ENCODE peak calls at places on chromosomes 3 and 15, in eight cellular contexts. Y, K, R, G, V, S, X and L are unnamed samples.

GRCh38 chr3:37988931-37989525 is 1.6 kb upstream of the VILL start:
- DNase-seq in Y (no peak), X (no peak), S (no peak), V (no peak), G (no peak), R (no peak), K (no peak), L (no peak)

GRCh38 chr3:169552533-169552932 is 111.0 kb downstream of the MECOM start:
- DNase-seq in G (no peak), V (no peak), K (no peak), R (no peak), X (peak; percentile 8), S (no peak), Y (no peak), L (no peak)

GRCh38 chr3:185059766-185060165 is 93.1 kb downstream of the C3orf70 start:
- DNase-seq in K (no peak), X (no peak), Y (no peak), V (no peak), R (no peak), G (no peak), S (no peak), L (no peak)

GRCh38 chr15:73704869-73705645 is 20.9 kb downstream of the CD276 start:
- DNase-seq in Y (peak; percentile 20), X (peak; percentile 75), R (peak; percentile 67), V (peak; percentile 30), G (peak; percentile 60), K (peak; percentile 55), S (no peak), L (no peak)

GRCh38 chr15:72421484-72421883 is 23.4 kb downstream of the TMEM202 start:
- DNase-seq in Y (no peak), G (no peak), V (no peak), X (no peak), K (no peak), R (no peak), S (no peak), L (no peak)

GRCh38 chr15:70242962-70243685 is 145.4 kb upstream of the TLE3 start:
- DNase-seq in Y (no peak), X (no peak), R (no peak), G (peak; percentile 30), K (no peak), V (no peak), S (no peak), L (no peak)

GRCh38 chr3:88142094-88142624 is 7.6 kb upstream of the C3orf38 start:
- DNase-seq in K (no peak), R (no peak), X (peak; percentile 51), V (no peak), S (no peak), Y (no peak), G (no peak), L (no peak)

GRCh38 chr3:6179761-6180160 is 681.2 kb upstream of the GRM7 start:
- DNase-seq in G (no peak), S (no peak), X (no peak), K (no peak), V (no peak), Y (no peak), R (no peak), L (no peak)

GRCh38 chr3:44893097-44893496 is 18.7 kb downstream of the TGM4 start:
- DNase-seq in Y (no peak), X (peak; percentile 59), K (no peak), G (no peak), S (no peak), V (no peak), R (no peak), L (no peak)

GRCh38 chr3:29374255-29374654 is 93.4 kb downstream of the RBMS3 start:
- DNase-seq in X (peak; percentile 15), S (no peak), R (no peak), Y (no peak), V (no peak), G (no peak), K (no peak), L (no peak)

GRCh38 chr3:125684199-125684598 is 88.9 kb upstream of the OSBPL11 start:
- DNase-seq in V (no peak), K (no peak), G (no peak), R (peak; percentile 39), X (no peak), Y (no peak), S (no peak), L (no peak)

GRCh38 chr3:46930945-46931403 is 45.6 kb downstream of the CCDC12 start:
- DNase-seq in K (no peak), Y (no peak), R (peak; percentile 64), S (no peak), V (no peak), X (peak; percentile 47), G (no peak), L (no peak)

GRCh38 chr3:46517016-46517770 is 19.4 kb downstream of the RTP3 start:
- DNase-seq in S (no peak), X (peak; percentile 78), V (no peak), Y (no peak), K (no peak), R (no peak), G (no peak), L (peak; percentile 79)

GRCh38 chr3:178382388-178383061 is 153.7 kb upstream of the KCNMB2 start:
- DNase-seq in Y (no peak), V (no peak), G (no peak), S (no peak), X (peak; percentile 92), R (no peak), K (no peak), L (no peak)

GRCh38 chr3:149506540-149506939 is 32.0 kb downstream of the TM4SF4 start:
- DNase-seq in X (peak; percentile 34), Y (no peak), V (no peak), G (no peak), K (no peak), R (no peak), S (no peak), L (no peak)

GRCh38 chr3:130741946-130742610 is 4.6 kb downstream of the PIK3R4 start:
- DNase-seq in K (no peak), X (no peak), G (no peak), Y (no peak), V (no peak), R (no peak), S (no peak), L (no peak)

GRCh38 chr3:26625187-26625586 is 2.6 kb downstream of the LRRC3B start:
- DNase-seq in Y (no peak), S (no peak), R (no peak), K (no peak), V (no peak), G (no peak), X (no peak), L (no peak)

GRCh38 chr3:26621891-26622633 is 510 bp upstream of the LRRC3B start:
- DNase-seq in X (no peak), G (no peak), V (no peak), Y (no peak), K (no peak), S (no peak), R (no peak), L (no peak)

GRCh38 chr3:26624209-26624775 is 1.7 kb downstream of the LRRC3B start:
- DNase-seq in S (no peak), G (no peak), Y (no peak), K (no peak), R (no peak), V (no peak), X (no peak), L (no peak)

GRCh38 chr3:26622634-26623408 is at the start of gene LRRC3B:
- DNase-seq in R (no peak), K (no peak), G (no peak), Y (no peak), V (no peak), S (no peak), X (no peak), L (no peak)

GRCh38 chr3:26623409-26624208 is 1.0 kb downstream of the LRRC3B start:
- DNase-seq in G (no peak), K (no peak), V (no peak), Y (no peak), X (no peak), R (no peak), S (no peak), L (no peak)
- H3K4me3 ChIP-seq in G (no peak overlapping the region), K (no peak overlapping the region), V (no peak overlapping the region), Y (no peak overlapping the region), X (no peak overlapping the region), R (peak overlapping the region; percentile 43), S (no peak overlapping the region), L (no peak overlapping the region)

DNA sequence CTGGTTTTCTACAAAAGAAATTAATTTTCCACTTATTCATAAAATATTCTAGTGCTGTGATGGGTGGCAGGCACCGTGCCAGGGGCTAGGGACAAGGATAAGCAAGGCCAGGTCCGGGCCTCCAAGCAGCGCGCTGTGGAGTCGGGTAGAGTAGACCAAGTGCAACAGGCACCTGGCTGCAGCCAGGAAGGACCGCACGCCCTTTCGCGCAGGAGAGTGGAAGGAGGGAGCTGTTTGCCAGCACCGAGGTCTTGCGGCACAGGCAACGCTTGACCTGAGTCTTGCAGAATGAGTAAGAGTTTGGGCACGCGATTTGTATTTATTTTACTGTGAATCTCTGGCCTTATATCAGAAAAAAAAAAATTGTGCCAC is at the start of gene CASR:
- DNase-seq in Y (no peak), S (no peak), R (no peak), K (no peak), V (no peak), X (no peak), G (no peak), L (no peak)
- H3K4me3 ChIP-seq in Y (no peak within 1 kb of the TSS), S (peak within 1 kb of the TSS; percentile 59), R (no peak within 1 kb of the TSS), K (no peak within 1 kb of the TSS), V (no peak within 1 kb of the TSS), X (peak within 1 kb of the TSS; percentile 41), G (no peak within 1 kb of the TSS), L (peak within 1 kb of the TSS; percentile 49)

DNA sequence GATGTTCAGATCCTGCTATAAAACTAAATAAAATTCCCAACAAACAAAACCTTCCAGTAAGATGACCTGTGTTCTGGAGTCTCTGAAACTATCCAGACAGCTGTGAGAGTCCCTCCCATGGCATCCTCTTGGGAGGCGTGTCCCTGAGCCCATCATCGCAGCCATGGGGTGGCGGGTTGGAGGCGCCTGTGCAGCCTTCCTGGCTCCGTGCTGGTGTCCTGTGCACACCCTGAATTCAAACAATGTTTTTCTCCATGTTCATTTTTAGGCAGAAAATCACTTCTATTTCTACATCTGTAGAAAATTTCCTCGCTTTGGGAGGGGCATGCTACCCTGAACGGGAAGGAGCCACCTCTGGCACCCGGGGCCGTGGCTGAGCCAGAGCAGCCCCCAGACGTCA is 19.4 kb upstream of the OCA2 start:
- DNase-seq in K (no peak), R (no peak), S (no peak), Y (no peak), V (no peak), X (no peak), G (no peak), L (no peak)
- H3K4me3 ChIP-seq in K (no peak overlapping the region), R (no peak overlapping the region), S (no peak overlapping the region), Y (no peak overlapping the region), V (no peak overlapping the region), X (no peak overlapping the region), G (no peak overlapping the region), L (no peak overlapping the region)

GRCh38 chr3:194592798-194593752 is 40.1 kb downstream of the TMEM44 start:
- DNase-seq in S (no peak), Y (no peak), X (peak; percentile 99), G (no peak), R (peak; percentile 29), V (no peak), K (no peak), L (peak; percentile 70)
- H3K4me3 ChIP-seq in S (no peak overlapping the region), Y (no peak overlapping the region), X (peak overlapping the region; percentile 22), G (no peak overlapping the region), R (no peak overlapping the region), V (no peak overlapping the region), K (no peak overlapping the region), L (no peak overlapping the region)

GRCh38 chr3:94441494-94441847 is 378.6 kb downstream of the NSUN3 start:
- DNase-seq in X (no peak), S (no peak), G (no peak), V (no peak), R (no peak), K (no peak), Y (no peak), L (no peak)
- H3K4me3 ChIP-seq in X (peak overlapping the region; percentile 5), S (no peak overlapping the region), G (no peak overlapping the region), V (no peak overlapping the region), R (no peak overlapping the region), K (no peak overlapping the region), Y (no peak overlapping the region), L (no peak overlapping the region)

GRCh38 chr15:66389098-66389858 is 2.6 kb downstream of the MAP2K1 start:
- DNase-seq in G (no peak), X (no peak), K (no peak), Y (no peak), S (no peak), R (no peak), V (no peak), L (no peak)
- H3K4me3 ChIP-seq in G (no peak overlapping the region), X (no peak overlapping the region), K (no peak overlapping the region), Y (peak overlapping the region; percentile 67), S (peak overlapping the region; percentile 100), R (no peak overlapping the region), V (no peak overlapping the region), L (peak overlapping the region; percentile 24)